ENCODE peak calls at places on chromosomes 12 and 14, in nine cellular contexts. V, X, Q, J, D, H, R, G and B are unnamed samples.
A peak's percentile ranks its signal among the peaks of the same experiment; 100 is the strongest.

GRCh38 chr12:109833307-109834189 is at the start of gene TRPV4:
- DNase-seq in D (peak; percentile 88), X (no peak), R (no peak), Q (no peak), J (no peak), H (no peak), G (no peak), V (peak; percentile 59), B (no peak)

GRCh38 chr12:2295941-2296461 is 243.2 kb downstream of the CACNA1C start:
- DNase-seq in G (no peak), X (no peak), R (no peak), V (no peak), D (peak; percentile 55), H (peak; percentile 61), Q (peak; percentile 81), J (no peak), B (no peak)

GRCh38 chr14:34081126-34081575 is 130.3 kb upstream of the EGLN3 start:
- DNase-seq in J (no peak), Q (no peak), H (no peak), G (no peak), X (no peak), V (no peak), D (no peak), R (no peak), B (no peak)

GRCh38 chr12:108349245-108349644 is 10.1 kb upstream of the CMKLR1 start:
- DNase-seq in D (no peak), R (no peak), X (no peak), Q (no peak), V (no peak), G (no peak), H (no peak), J (no peak), B (no peak)

GRCh38 chr14:75079521-75079920 is 10.1 kb downstream of the ZC2HC1C start:
- DNase-seq in G (no peak), D (no peak), Q (no peak), R (no peak), J (no peak), X (no peak), H (no peak), V (no peak), B (no peak)

GRCh38 chr12:102883204-102883799 is 33.7 kb downstream of the PAH start:
- DNase-seq in Q (peak; percentile 42), V (peak; percentile 77), G (peak; percentile 35), J (peak; percentile 69), X (peak; percentile 61), R (peak; percentile 52), H (no peak), D (peak; percentile 93), B (peak; percentile 75)

GRCh38 chr12:33205986-33206385 is 233.6 kb downstream of the SYT10 start:
- DNase-seq in D (no peak), Q (no peak), X (no peak), G (no peak), R (no peak), V (no peak), J (no peak), H (no peak), B (no peak)

GRCh38 chr12:53190108-53190729 is 9.5 kb upstream of the CSAD start:
- DNase-seq in R (peak; percentile 60), G (peak; percentile 44), V (peak; percentile 78), J (peak; percentile 61), Q (peak; percentile 37), D (peak; percentile 95), X (no peak), H (no peak), B (no peak)

GRCh38 chr12:49903700-49904423 is at the start of gene FAIM2:
- DNase-seq in R (peak; percentile 60), X (peak; percentile 79), Q (no peak), V (peak; percentile 54), D (peak; percentile 79), H (peak; percentile 20), G (peak; percentile 24), J (no peak), B (peak; percentile 72)

GRCh38 chr12:105978686-105979085 is 160.1 kb downstream of the NUAK1 start:
- DNase-seq in H (no peak), D (no peak), X (no peak), Q (no peak), J (no peak), V (no peak), R (no peak), G (no peak), B (no peak)

GRCh38 chr12:115204957-115205754 is 521.2 kb upstream of the TBX3 start:
- DNase-seq in X (no peak), R (no peak), J (no peak), V (no peak), D (peak; percentile 55), H (no peak), Q (peak; percentile 41), G (no peak), B (no peak)

GRCh38 chr14:103716091-103716801 is 636 bp downstream of the ZFYVE21 start:
- DNase-seq in G (peak; percentile 60), V (no peak), J (peak; percentile 50), Q (no peak), R (peak; percentile 72), D (no peak), X (no peak), H (no peak), B (no peak)

GRCh38 chr14:68704736-68705720 is 87.8 kb downstream of the ZFP36L1 start:
- DNase-seq in G (no peak), X (no peak), R (no peak), H (no peak), V (no peak), D (peak; percentile 48), J (no peak), Q (no peak), B (no peak)

GRCh38 chr14:66403183-66403582 is 83.0 kb upstream of the CCDC196 start:
- DNase-seq in D (no peak), J (peak; percentile 11), V (no peak), X (no peak), G (no peak), R (no peak), Q (peak; percentile 46), H (peak; percentile 1), B (no peak)

DNA sequence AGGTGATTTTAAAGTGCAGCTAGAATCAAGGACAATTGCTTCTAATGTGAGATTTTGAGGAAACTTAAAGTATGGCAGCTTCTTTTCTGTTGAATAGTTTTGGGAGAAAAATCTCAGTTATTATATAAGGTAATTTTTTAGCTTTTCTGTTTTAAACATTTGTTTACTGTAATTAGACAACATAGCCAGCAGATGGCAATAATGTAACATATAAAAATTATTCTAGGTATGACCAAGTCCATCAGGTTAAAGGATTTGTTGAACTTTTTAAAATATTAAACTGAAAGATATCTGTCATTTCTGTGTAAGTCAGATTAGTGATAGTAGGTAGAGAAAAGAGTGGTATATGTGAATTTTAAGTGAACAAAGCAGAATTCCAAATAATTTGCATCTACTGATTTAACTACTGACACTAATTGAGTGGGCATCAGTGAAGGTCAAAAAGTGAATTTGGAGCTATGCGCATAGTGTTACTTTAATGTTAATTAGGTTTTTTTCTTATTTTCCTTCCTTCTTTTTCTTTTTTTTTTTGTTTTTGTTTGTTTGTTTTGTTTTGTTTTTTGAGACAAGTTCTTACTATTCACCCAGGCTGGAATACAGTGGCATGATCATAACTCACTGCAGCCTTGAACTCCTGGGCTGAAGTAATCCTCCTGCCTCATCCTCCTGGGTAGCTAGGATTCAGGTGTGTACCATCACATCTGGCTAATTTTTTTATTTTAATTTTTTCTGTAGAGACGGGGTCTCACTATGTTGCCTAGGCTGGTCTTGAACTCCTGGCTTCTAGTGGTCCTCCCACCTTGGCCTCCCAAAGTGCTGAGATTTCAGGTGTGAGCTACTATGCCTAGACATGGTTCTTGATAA is 18.6 kb downstream of the PRORP start:
- DNase-seq in J (no peak), X (no peak), V (no peak), R (no peak), H (no peak), G (no peak), Q (peak; percentile 50), D (no peak), B (no peak)
- TF ChIP-seq CTCF in J (peak; percentile 23), X (no peak), V (no peak), R (peak; percentile 54), H (no peak), G (peak; percentile 44), Q (peak; percentile 82), D (no peak), B (no peak)

DNA sequence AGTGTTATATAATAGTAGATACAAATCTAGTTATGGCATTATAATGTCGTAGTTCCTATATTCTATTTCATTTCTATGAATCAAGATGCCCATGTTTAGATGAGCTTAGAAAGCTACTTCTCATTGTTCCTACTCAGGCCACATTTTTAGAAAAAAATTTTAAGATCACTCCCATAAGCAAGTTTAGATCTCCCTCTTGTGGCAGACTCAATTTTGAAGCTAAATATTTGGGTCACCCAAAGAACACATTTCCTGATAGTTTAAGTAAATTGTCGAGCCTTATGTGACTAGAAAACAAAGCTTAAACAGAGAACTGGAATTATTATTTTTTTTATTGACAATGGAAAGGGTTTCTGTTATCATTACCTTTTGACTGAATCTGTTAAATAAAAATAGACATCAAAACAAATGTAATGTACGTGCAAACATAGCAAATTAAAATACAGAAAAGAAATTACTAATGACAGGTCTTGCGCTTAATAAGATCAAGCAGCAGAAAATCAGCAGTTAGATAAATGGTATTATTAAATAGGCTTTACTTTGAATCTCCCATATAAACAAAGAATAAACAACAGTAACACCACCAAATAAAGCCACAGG is 180.2 kb downstream of the ACSS3 start:
- DNase-seq in G (no peak), X (no peak), H (no peak), V (no peak), Q (peak; percentile 56), J (no peak), D (no peak), R (no peak), B (no peak)
- TF ChIP-seq CTCF in G (peak; percentile 47), X (peak; percentile 55), H (peak; percentile 4), V (peak; percentile 22), Q (peak; percentile 83), J (peak; percentile 25), D (peak; percentile 81), R (peak; percentile 26), B (peak; percentile 81)

GRCh38 chr12:12890492-12890814 is 909 bp upstream of the GPRC5A start:
- DNase-seq in R (no peak), H (no peak), V (no peak), J (no peak), X (no peak), D (no peak), G (no peak), Q (no peak), B (no peak)
- TF ChIP-seq CTCF in R (peak; percentile 6), H (no peak), V (no peak), J (no peak), X (peak; percentile 29), D (no peak), G (no peak), Q (no peak), B (no peak)

GRCh38 chr12:27006797-27007467 is 7.3 kb downstream of the TM7SF3 start:
- DNase-seq in H (no peak), D (no peak), X (no peak), Q (no peak), R (no peak), G (no peak), J (no peak), V (no peak), B (no peak)

GRCh38 chr12:27012239-27012981 is 1.8 kb downstream of the TM7SF3 start:
- DNase-seq in D (no peak), Q (no peak), X (no peak), G (no peak), V (no peak), R (no peak), J (no peak), H (no peak), B (no peak)

GRCh38 chr12:27008070-27008469 is 6.1 kb downstream of the TM7SF3 start:
- DNase-seq in V (no peak), G (no peak), H (no peak), X (no peak), D (no peak), R (no peak), J (no peak), Q (no peak), B (no peak)

GRCh38 chr12:27012982-27013255 is 1.3 kb downstream of the TM7SF3 start:
- DNase-seq in D (no peak), V (no peak), R (no peak), X (no peak), H (no peak), J (no peak), Q (no peak), G (no peak), B (no peak)

GRCh38 chr12:27009926-27010325 is 4.3 kb downstream of the TM7SF3 start:
- DNase-seq in Q (peak; percentile 15), X (no peak), V (no peak), H (no peak), R (no peak), J (no peak), G (no peak), D (no peak), B (no peak)
- TF ChIP-seq CTCF in Q (peak; percentile 13), X (no peak), V (no peak), H (no peak), R (no peak), J (peak; percentile 29), G (no peak), D (no peak), B (no peak)